ENCODE peak calls at places on chromosomes 13 and 19, in five cellular contexts. One of them, this sample, is unnamed. For H3K27me3, the result is how much of the 10 kb centered on the place peaks cover.

GRCh38 chr19:14536926-14537692 is 7.7 kb downstream of the TECR start:
- DNase-seq in adrenal gland: peak
- DNase-seq in GM12878: no peak
- DNase-seq in heart left ventricle: peak
- DNase-seq in uterus: peak
- DNase-seq in this sample: no peak

GRCh38 chr13:57673197-57673596 is 41.7 kb downstream of the PCDH17 start:
- DNase-seq in adrenal gland: no peak
- DNase-seq in uterus: no peak
- DNase-seq in GM12878: no peak
- DNase-seq in heart left ventricle: no peak
- DNase-seq in this sample: no peak

GRCh38 chr19:10852098-10852800 is 4.0 kb downstream of the C19orf38 start:
- DNase-seq in uterus: no peak
- DNase-seq in heart left ventricle: no peak
- DNase-seq in adrenal gland: no peak
- DNase-seq in GM12878: no peak
- DNase-seq in this sample: no peak

GRCh38 chr13:39968646-39969475 is 313.4 kb downstream of the COG6 start:
- DNase-seq in GM12878: no peak
- DNase-seq in adrenal gland: no peak
- DNase-seq in uterus: no peak
- DNase-seq in heart left ventricle: no peak
- DNase-seq in this sample: no peak

GRCh38 chr19:53545271-53546065 is 7.5 kb downstream of the ZNF331 start:
- DNase-seq in adrenal gland: no peak
- DNase-seq in GM12878: no peak
- DNase-seq in uterus: no peak
- DNase-seq in heart left ventricle: no peak
- DNase-seq in this sample: no peak

GRCh38 chr19:4386038-4386782 is 14.1 kb downstream of the SH3GL1 start:
- DNase-seq in adrenal gland: peak
- DNase-seq in heart left ventricle: no peak
- DNase-seq in GM12878: no peak
- DNase-seq in uterus: no peak
- DNase-seq in this sample: no peak

GRCh38 chr19:7545904-7546303 is 10.4 kb downstream of the PNPLA6 start:
- DNase-seq in adrenal gland: no peak
- DNase-seq in uterus: no peak
- DNase-seq in heart left ventricle: no peak
- DNase-seq in GM12878: no peak
- DNase-seq in this sample: no peak

GRCh38 chr13:99159331-99160061 is 41.2 kb upstream of the UBAC2 start:
- DNase-seq in heart left ventricle: no peak
- DNase-seq in adrenal gland: no peak
- DNase-seq in uterus: no peak
- DNase-seq in GM12878: no peak
- DNase-seq in this sample: no peak

GRCh38 chr19:51891193-51891747 is 3.5 kb upstream of the ZNF577 start:
- DNase-seq in heart left ventricle: no peak
- DNase-seq in GM12878: no peak
- DNase-seq in uterus: no peak
- DNase-seq in adrenal gland: no peak
- DNase-seq in this sample: no peak

GRCh38 chr13:31056650-31057275 is 104.9 kb downstream of the HSPH1 start:
- DNase-seq in GM12878: no peak
- DNase-seq in heart left ventricle: no peak
- DNase-seq in adrenal gland: no peak
- DNase-seq in uterus: no peak
- DNase-seq in this sample: no peak

GRCh38 chr19:16914421-16914820 is 25.6 kb downstream of the F2RL3 start:
- DNase-seq in adrenal gland: no peak
- DNase-seq in heart left ventricle: no peak
- DNase-seq in GM12878: no peak
- DNase-seq in uterus: no peak
- DNase-seq in this sample: no peak

GRCh38 chr13:41590122-41590521 is 132.8 kb downstream of the RGCC start:
- DNase-seq in heart left ventricle: no peak
- DNase-seq in GM12878: no peak
- DNase-seq in uterus: no peak
- DNase-seq in adrenal gland: no peak
- DNase-seq in this sample: no peak

GRCh38 chr13:19634129-19634740 is 776 bp downstream of the MPHOSPH8 start:
- DNase-seq in adrenal gland: peak
- DNase-seq in uterus: no peak
- DNase-seq in heart left ventricle: no peak
- DNase-seq in GM12878: no peak
- DNase-seq in this sample: no peak

GRCh38 chr13:36421447-36421846 is 10.8 kb upstream of the CCNA1 start:
- DNase-seq in adrenal gland: no peak
- DNase-seq in heart left ventricle: no peak
- DNase-seq in GM12878: no peak
- DNase-seq in uterus: no peak
- DNase-seq in this sample: no peak

GRCh38 chr13:79197933-79198332 is 208.1 kb downstream of the RBM26 start:
- DNase-seq in adrenal gland: no peak
- DNase-seq in heart left ventricle: no peak
- DNase-seq in uterus: no peak
- DNase-seq in GM12878: no peak
- DNase-seq in this sample: no peak
- H3K27ac ChIP-seq in adrenal gland: no peak
- H3K27ac ChIP-seq in heart left ventricle: no peak
- H3K27ac ChIP-seq in uterus: no peak
- H3K27ac ChIP-seq in GM12878: no peak
- H3K27ac ChIP-seq in this sample: no peak

GRCh38 chr19:31152906-31153305 is 196.3 kb downstream of the TSHZ3 start:
- DNase-seq in adrenal gland: no peak
- DNase-seq in GM12878: no peak
- DNase-seq in uterus: no peak
- DNase-seq in heart left ventricle: no peak
- DNase-seq in this sample: no peak

GRCh38 chr19:31148671-31149070 is 200.6 kb downstream of the TSHZ3 start:
- DNase-seq in GM12878: no peak
- DNase-seq in heart left ventricle: no peak
- DNase-seq in uterus: no peak
- DNase-seq in adrenal gland: no peak
- DNase-seq in this sample: no peak

GRCh38 chr19:31149306-31149975 is 199.8 kb downstream of the TSHZ3 start:
- DNase-seq in adrenal gland: no peak
- DNase-seq in heart left ventricle: no peak
- DNase-seq in GM12878: no peak
- DNase-seq in uterus: no peak
- DNase-seq in this sample: no peak

GRCh38 chr19:31154021-31154420 is 195.2 kb downstream of the TSHZ3 start:
- DNase-seq in heart left ventricle: no peak
- DNase-seq in adrenal gland: no peak
- DNase-seq in GM12878: no peak
- DNase-seq in uterus: no peak
- DNase-seq in this sample: no peak
- TF ChIP-seq POLR2A in heart left ventricle: no peak
- TF ChIP-seq POLR2A in adrenal gland: no peak
- TF ChIP-seq POLR2A in GM12878: no peak
- TF ChIP-seq POLR2A in uterus: no peak
- TF ChIP-seq POLR2A in this sample: no peak

GRCh38 chr13:112983428-112984196 is 14.6 kb downstream of the MCF2L start:
- DNase-seq in uterus: no peak
- DNase-seq in adrenal gland: peak
- DNase-seq in GM12878: no peak
- DNase-seq in heart left ventricle: no peak
- DNase-seq in this sample: no peak
- H3K27me3 ChIP-seq in uterus: under half
- H3K27me3 ChIP-seq in adrenal gland: under half
- H3K27me3 ChIP-seq in GM12878: under half
- H3K27me3 ChIP-seq in heart left ventricle: under half
- H3K27me3 ChIP-seq in this sample: under half

GRCh38 chr13:50243926-50244325 is 228.7 kb downstream of the KCNRG start:
- DNase-seq in heart left ventricle: no peak
- DNase-seq in adrenal gland: no peak
- DNase-seq in uterus: no peak
- DNase-seq in GM12878: no peak
- DNase-seq in this sample: no peak

GRCh38 chr13:50250403-50250802 is 235.2 kb downstream of the KCNRG start:
- DNase-seq in heart left ventricle: no peak
- DNase-seq in adrenal gland: no peak
- DNase-seq in uterus: no peak
- DNase-seq in GM12878: no peak
- DNase-seq in this sample: no peak

GRCh38 chr13:50244355-50244912 is 229.2 kb downstream of the KCNRG start:
- DNase-seq in uterus: no peak
- DNase-seq in heart left ventricle: no peak
- DNase-seq in adrenal gland: no peak
- DNase-seq in GM12878: no peak
- DNase-seq in this sample: no peak

GRCh38 chr13:50244913-50245574 is 229.8 kb downstream of the KCNRG start:
- DNase-seq in heart left ventricle: no peak
- DNase-seq in GM12878: peak
- DNase-seq in uterus: no peak
- DNase-seq in adrenal gland: peak
- DNase-seq in this sample: no peak

GRCh38 chr13:50248537-50249521 is 233.6 kb downstream of the KCNRG start:
- DNase-seq in uterus: no peak
- DNase-seq in adrenal gland: no peak
- DNase-seq in heart left ventricle: no peak
- DNase-seq in GM12878: no peak
- DNase-seq in this sample: no peak
- H3K27ac ChIP-seq in uterus: no peak
- H3K27ac ChIP-seq in adrenal gland: no peak
- H3K27ac ChIP-seq in heart left ventricle: peak
- H3K27ac ChIP-seq in GM12878: no peak
- H3K27ac ChIP-seq in this sample: no peak

GRCh38 chr19:1474011-1474764 is 4.8 kb downstream of the C19orf25 start:
- DNase-seq in uterus: no peak
- DNase-seq in heart left ventricle: peak
- DNase-seq in adrenal gland: peak
- DNase-seq in GM12878: no peak
- DNase-seq in this sample: no peak
- TF ChIP-seq POLR2A in uterus: no peak
- TF ChIP-seq POLR2A in heart left ventricle: no peak
- TF ChIP-seq POLR2A in adrenal gland: no peak
- TF ChIP-seq POLR2A in GM12878: no peak
- TF ChIP-seq POLR2A in this sample: no peak